ENCODE peak calls at places on chromosomes 7 and 10, in four cellular contexts. One of them, this sample, is unnamed.

GRCh38 chr7:128425851-128426250 is 16.1 kb upstream of the IMPDH1 start:
- DNase-seq in fibroblast of the aortic adventitia: peak
- DNase-seq in IMR-90: peak
- DNase-seq in T47D: no peak
- DNase-seq in this sample: peak

GRCh38 chr10:128163701-128164100 is 37.5 kb upstream of the MKI67 start:
- DNase-seq in IMR-90: no peak
- DNase-seq in T47D: peak
- DNase-seq in fibroblast of the aortic adventitia: no peak
- DNase-seq in this sample: no peak

GRCh38 chr7:28292826-28293528 is 112.4 kb upstream of the JAZF1 start:
- DNase-seq in IMR-90: no peak
- DNase-seq in T47D: no peak
- DNase-seq in fibroblast of the aortic adventitia: peak
- DNase-seq in this sample: no peak

GRCh38 chr10:116014859-116015258 is 258.1 kb downstream of the GFRA1 start:
- DNase-seq in IMR-90: no peak
- DNase-seq in T47D: no peak
- DNase-seq in fibroblast of the aortic adventitia: no peak
- DNase-seq in this sample: no peak

GRCh38 chr7:144836545-144836842 is 641 bp upstream of the TPK1 start:
- DNase-seq in IMR-90: no peak
- DNase-seq in T47D: no peak
- DNase-seq in fibroblast of the aortic adventitia: no peak
- DNase-seq in this sample: no peak

GRCh38 chr7:30817060-30817770 is 46.0 kb downstream of the MINDY4 start:
- DNase-seq in IMR-90: peak
- DNase-seq in fibroblast of the aortic adventitia: peak
- DNase-seq in T47D: no peak
- DNase-seq in this sample: peak

GRCh38 chr7:114934758-114935157 is 12.9 kb downstream of the MDFIC start:
- DNase-seq in T47D: no peak
- DNase-seq in IMR-90: no peak
- DNase-seq in fibroblast of the aortic adventitia: peak
- DNase-seq in this sample: peak

GRCh38 chr7:35647171-35647574 is 47.8 kb downstream of the HERPUD2 start:
- DNase-seq in IMR-90: peak
- DNase-seq in T47D: no peak
- DNase-seq in fibroblast of the aortic adventitia: no peak
- DNase-seq in this sample: no peak

GRCh38 chr7:130063036-130063435 is 7.3 kb upstream of the KLHDC10 start:
- DNase-seq in fibroblast of the aortic adventitia: peak
- DNase-seq in IMR-90: peak
- DNase-seq in T47D: no peak
- DNase-seq in this sample: peak

GRCh38 chr10:64261092-64261491 is 739.9 kb downstream of the REEP3 start:
- DNase-seq in fibroblast of the aortic adventitia: no peak
- DNase-seq in IMR-90: no peak
- DNase-seq in T47D: no peak
- DNase-seq in this sample: no peak

This sample was measured in GM23248.